ENCODE peak calls at places on chromosomes 7 and 10, in five cellular contexts. N is neuronal stem cell, E is mesenchymal stem cell, G is IMR-90, B is H1. S is an unnamed sample.

GRCh38 chr10:52818019-52818418 is 45.4 kb upstream of the MBL2 start:
- DNase-seq in N (peak), E (peak), G (peak), B (no peak), S (no peak)

GRCh38 chr7:151901313-151901669 is 24.4 kb upstream of the PRKAG2 start:
- DNase-seq in N (no peak), E (no peak), G (no peak), B (no peak), S (no peak)

GRCh38 chr7:595621-596010 is 76.0 kb upstream of the PDGFA start:
- DNase-seq in N (no peak), E (no peak), G (no peak), B (no peak), S (no peak)

GRCh38 chr10:85791846-85792532 is 574.6 kb downstream of the GRID1 start:
- DNase-seq in N (no peak), E (no peak), G (no peak), B (no peak), S (no peak)

GRCh38 chr7:45564485-45564884 is 9.7 kb upstream of the ADCY1 start:
- DNase-seq in N (no peak), E (no peak), G (no peak), B (no peak), S (no peak)

GRCh38 chr7:30139836-30140384 is 5.1 kb downstream of the MTURN start:
- DNase-seq in N (no peak), E (no peak), G (no peak), B (no peak), S (no peak)

GRCh38 chr10:43648083-43648391 is 644 bp downstream of the ZNF32 start:
- DNase-seq in N (no peak), E (peak), G (no peak), B (no peak), S (no peak)

GRCh38 chr10:129969528-129970264 is 5.6 kb upstream of the EBF3 start:
- DNase-seq in N (peak), E (no peak), G (no peak), B (no peak), S (no peak)

GRCh38 chr10:68955414-68955785 is 570 bp upstream of the DDX21 start:
- DNase-seq in N (no peak), E (no peak), G (no peak), B (no peak), S (no peak)

GRCh38 chr7:1599571-1600395 is 30.0 kb upstream of the PSMG3 start:
- DNase-seq in N (no peak), E (no peak), G (no peak), B (no peak), S (no peak)

GRCh38 chr10:62008943-62009342 is 107.4 kb downstream of the ARID5B start:
- DNase-seq in N (no peak), E (no peak), G (no peak), B (no peak), S (no peak)

GRCh38 chr7:131249003-131249402 is 78.7 kb upstream of the MKLN1 start:
- DNase-seq in N (no peak), E (peak), G (peak), B (no peak), S (no peak)

GRCh38 chr7:21868647-21868896 is 77.1 kb downstream of the CDCA7L start:
- DNase-seq in N (no peak), E (no peak), G (no peak), B (no peak), S (no peak)

GRCh38 chr10:44010873-44011602 is 362.4 kb upstream of the ZNF32 start:
- DNase-seq in N (no peak), E (no peak), G (peak), B (no peak), S (no peak)

GRCh38 chr10:69419761-69420126 is 3.0 kb upstream of the TACR2 start:
- DNase-seq in N (no peak), E (no peak), G (no peak), B (no peak), S (no peak)

GRCh38 chr7:96596120-96596826 is 113.4 kb downstream of the SEM1 start:
- DNase-seq in N (no peak), E (peak), G (no peak), B (no peak), S (no peak)

GRCh38 chr10:42961776-42962119 is 115.1 kb upstream of the RET start:
- DNase-seq in N (no peak), E (no peak), G (no peak), B (peak), S (no peak)

GRCh38 chr10:24541239-24541753 is 182.4 kb downstream of the ARHGAP21 start:
- DNase-seq in N (no peak), E (no peak), G (no peak), B (no peak), S (no peak)

GRCh38 chr10:3757638-3758490 is 27.1 kb downstream of the KLF6 start:
- DNase-seq in N (no peak), E (peak), G (no peak), B (no peak), S (peak)

GRCh38 chr10:128643658-128644057 is 517.4 kb upstream of the MKI67 start:
- DNase-seq in N (no peak), E (no peak), G (no peak), B (no peak), S (no peak)

GRCh38 chr7:139679731-139680594 is 97.8 kb downstream of the HIPK2 start:
- DNase-seq in N (no peak), E (peak), G (peak), B (no peak), S (no peak)

GRCh38 chr10:37952926-37953325 is 23.5 kb downstream of the ZNF25 start:
- DNase-seq in N (no peak), E (no peak), G (no peak), B (no peak), S (no peak)

GRCh38 chr10:26566525-26567348 is 128.6 kb downstream of the APBB1IP start:
- DNase-seq in N (no peak), E (no peak), G (no peak), B (peak), S (peak)

GRCh38 chr7:24750441-24751055 is 6.7 kb downstream of the GSDME start:
- DNase-seq in N (no peak), E (no peak), G (peak), B (no peak), S (no peak)

GRCh38 chr7:70539196-70539595 is 592.7 kb upstream of the GALNT17 start:
- DNase-seq in N (no peak), E (no peak), G (no peak), B (no peak), S (no peak)

GRCh38 chr10:121702351-121703320 is 104.4 kb upstream of the FGFR2 start:
- DNase-seq in N (no peak), E (no peak), G (peak), B (no peak), S (no peak)

GRCh38 chr7:50610521-50611277 is 45.5 kb upstream of the DDC start:
- DNase-seq in N (no peak), E (no peak), G (peak), B (no peak), S (no peak)

GRCh38 chr7:41979834-41980307 is 257.1 kb downstream of the GLI3 start:
- DNase-seq in N (no peak), E (peak), G (peak), B (peak), S (peak)

GRCh38 chr10:92350411-92350810 is 59.4 kb downstream of the MARCHF5 start:
- DNase-seq in N (no peak), E (peak), G (no peak), B (no peak), S (no peak)

GRCh38 chr10:4947039-4947634 is 16.1 kb upstream of the AKR1C1 start:
- DNase-seq in N (no peak), E (peak), G (peak), B (no peak), S (no peak)

GRCh38 chr7:159056722-159057121 is 87.9 kb downstream of the VIPR2 start:
- DNase-seq in N (no peak), E (no peak), G (no peak), B (no peak), S (no peak)

GRCh38 chr7:34123316-34123715 is 218.0 kb downstream of the BMPER start:
- DNase-seq in N (no peak), E (no peak), G (no peak), B (no peak), S (no peak)
- H2AFZ ChIP-seq in N (no peak), E (no peak), G (no peak), B (no peak), S (no peak)

GRCh38 chr7:28180031-28180363 is 598 bp downstream of the JAZF1 start:
- DNase-seq in N (no peak), E (no peak), G (no peak), B (peak), S (no peak)

GRCh38 chr7:28178537-28178936 is 2.1 kb downstream of the JAZF1 start:
- DNase-seq in N (no peak), E (no peak), G (no peak), B (no peak), S (no peak)

GRCh38 chr7:28179081-28180030 is 1.2 kb downstream of the JAZF1 start:
- DNase-seq in N (peak), E (peak), G (no peak), B (peak), S (peak)

GRCh38 chr7:28181921-28182517 is 1.4 kb upstream of the JAZF1 start:
- DNase-seq in N (no peak), E (no peak), G (no peak), B (no peak), S (no peak)

DNA sequence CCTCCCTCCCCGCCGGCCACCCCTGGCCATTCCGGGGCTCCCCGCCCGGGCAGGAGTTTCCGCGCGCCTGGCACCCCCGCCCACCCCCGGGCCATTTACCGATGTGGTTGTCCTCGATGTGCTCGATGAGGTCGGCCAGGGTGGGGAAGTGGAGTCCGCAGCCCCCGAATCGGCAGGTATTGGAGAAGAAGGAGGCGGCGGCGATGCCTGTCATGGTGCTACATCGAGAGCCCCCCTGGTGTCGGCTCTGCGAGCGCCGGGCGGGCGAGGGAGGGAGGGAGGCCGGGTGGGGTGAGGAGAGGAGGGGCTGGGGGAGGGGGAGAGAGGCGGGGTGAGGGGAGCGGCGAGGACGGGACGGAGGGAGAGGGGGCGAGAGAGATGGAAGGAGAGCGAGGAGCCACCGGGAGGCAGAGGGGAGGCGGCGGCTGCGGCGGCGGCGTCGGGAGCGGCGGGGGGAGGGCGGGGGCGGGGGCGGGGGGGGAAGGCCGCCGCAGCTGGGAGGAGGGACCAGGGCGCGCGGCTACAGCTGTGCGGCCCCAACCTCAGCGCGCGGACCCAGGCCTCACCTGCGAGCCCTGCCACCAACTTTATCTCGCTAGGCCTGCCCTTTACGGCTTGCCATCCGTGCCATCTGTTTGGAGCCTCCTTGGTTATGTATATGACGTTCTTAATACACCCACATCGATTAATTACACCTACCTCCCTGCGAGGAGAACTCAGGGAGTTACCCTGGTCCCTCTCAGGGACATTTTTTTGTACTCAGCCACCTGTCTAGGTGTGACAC is at the start of gene JAZF1:
- DNase-seq in N (peak), E (peak), G (peak), B (peak), S (peak)
- H2BK15ac ChIP-seq in N (no peak), E (peak), G (peak), B (peak), S (no peak)

GRCh38 chr10:6133331-6134098 is 44.7 kb downstream of the RBM17 start:
- DNase-seq in N (no peak), E (no peak), G (no peak), B (no peak), S (no peak)

GRCh38 chr10:6128087-6128486 is 39.3 kb downstream of the RBM17 start:
- DNase-seq in N (no peak), E (no peak), G (no peak), B (no peak), S (no peak)

GRCh38 chr10:6130851-6131470 is 42.1 kb downstream of the RBM17 start:
- DNase-seq in N (no peak), E (no peak), G (no peak), B (no peak), S (no peak)

GRCh38 chr10:6124666-6125065 is 35.8 kb downstream of the RBM17 start:
- DNase-seq in N (no peak), E (no peak), G (no peak), B (no peak), S (no peak)

GRCh38 chr10:6128591-6129383 is 40.0 kb downstream of the RBM17 start:
- DNase-seq in N (no peak), E (peak), G (peak), B (no peak), S (no peak)
- H2AFZ ChIP-seq in N (peak), E (peak), G (peak), B (no peak), S (no peak)

GRCh38 chr7:121027761-121028681 is 39.5 kb downstream of the CPED1 start:
- DNase-seq in N (no peak), E (peak), G (peak), B (no peak), S (no peak)
- H2BK15ac ChIP-seq in N (no peak), E (no peak), G (peak), B (no peak), S (no peak)

DNA sequence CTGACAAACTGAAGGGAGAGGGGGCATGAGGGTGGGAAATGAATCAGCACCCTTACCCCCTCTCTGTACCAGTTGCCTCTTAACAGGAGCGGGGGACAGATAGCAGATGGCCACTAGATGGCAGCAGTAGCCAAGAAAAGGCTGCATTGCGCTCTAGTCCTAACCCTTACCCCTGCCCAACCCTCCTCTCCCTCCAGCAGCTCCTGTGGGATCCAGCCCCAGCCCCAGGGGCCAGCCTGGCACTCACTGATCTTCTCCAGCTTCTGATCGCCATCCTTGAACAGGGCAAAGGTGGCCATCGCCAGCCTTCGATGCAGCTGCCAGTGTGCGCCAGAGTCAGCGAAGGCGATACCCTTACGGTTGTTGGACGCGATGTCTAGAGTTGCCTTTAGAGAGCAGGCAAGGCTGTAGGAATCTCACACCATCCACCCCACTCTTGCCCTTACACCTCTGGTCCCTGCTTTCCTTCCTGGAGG is 2.2 kb downstream of the CYP17A1 start:
- DNase-seq in N (peak), E (peak), G (peak), B (peak), S (peak)
- H2AFZ ChIP-seq in N (no peak), E (no peak), G (peak), B (peak), S (no peak)

S was measured in H9.